ENCODE peak calls at places on chromosomes 16 and 17, in six cellular contexts. W, K, F, E, X and D are unnamed samples.

GRCh38 chr16:57166951-57167350 is 18.9 kb downstream of the PSME3IP1 start:
- DNase-seq in W (no peak), K (peak), F (no peak), E (no peak), X (no peak), D (no peak)

GRCh38 chr16:68445458-68445857 is 2.9 kb downstream of the SMPD3 start:
- DNase-seq in W (peak), K (no peak), F (peak), E (peak), X (peak), D (no peak)

GRCh38 chr17:1055751-1056645 is 59.1 kb downstream of the TIMM22 start:
- DNase-seq in W (no peak), K (peak), F (peak), E (no peak), X (peak), D (no peak)

GRCh38 chr16:84759061-84759460 is 59.3 kb downstream of the USP10 start:
- DNase-seq in W (no peak), K (no peak), F (no peak), E (no peak), X (no peak), D (peak)

GRCh38 chr17:40178021-40178601 is 841 bp downstream of the RAPGEFL1 start:
- DNase-seq in W (no peak), K (no peak), F (no peak), E (no peak), X (no peak), D (no peak)

GRCh38 chr17:40922239-40922638 is 15.2 kb downstream of the KRT23 start:
- DNase-seq in W (no peak), K (peak), F (no peak), E (peak), X (peak), D (no peak)

GRCh38 chr17:8552582-8553320 is 77.8 kb downstream of the MYH10 start:
- DNase-seq in W (no peak), K (peak), F (no peak), E (no peak), X (peak), D (no peak)

GRCh38 chr17:73586921-73587680 is 57.1 kb downstream of the SDK2 start:
- DNase-seq in W (peak), K (no peak), F (no peak), E (peak), X (no peak), D (no peak)

GRCh38 chr16:23215435-23215834 is 32.9 kb downstream of the SCNN1G start:
- DNase-seq in W (no peak), K (no peak), F (no peak), E (no peak), X (no peak), D (no peak)

GRCh38 chr16:12426122-12426521 is 377.6 kb downstream of the CPPED1 start:
- DNase-seq in W (no peak), K (no peak), F (no peak), E (no peak), X (no peak), D (no peak)

GRCh38 chr17:76792348-76792747 is 54.4 kb downstream of the MFSD11 start:
- DNase-seq in W (no peak), K (no peak), F (no peak), E (no peak), X (no peak), D (no peak)

GRCh38 chr16:3598236-3598635 is 13.2 kb downstream of the SLX4 start:
- DNase-seq in W (no peak), K (no peak), F (no peak), E (no peak), X (no peak), D (no peak)

GRCh38 chr17:75263051-75263450 is 1.4 kb downstream of the MRPS7 start:
- DNase-seq in W (no peak), K (no peak), F (no peak), E (no peak), X (no peak), D (no peak)

GRCh38 chr16:69463876-69464275 is 39.5 kb downstream of the CYB5B start:
- DNase-seq in W (no peak), K (no peak), F (no peak), E (no peak), X (peak), D (no peak)

GRCh38 chr17:31248986-31249385 is 48.1 kb downstream of the OMG start:
- DNase-seq in W (no peak), K (peak), F (no peak), E (no peak), X (peak), D (no peak)

GRCh38 chr16:4091638-4092037 is 24.6 kb downstream of the ADCY9 start:
- DNase-seq in W (no peak), K (no peak), F (no peak), E (no peak), X (no peak), D (no peak)

GRCh38 chr17:50708050-50709000 is 611 bp upstream of the ANKRD40 start:
- DNase-seq in W (peak), K (no peak), F (no peak), E (no peak), X (peak), D (no peak)

GRCh38 chr17:34645636-34646035 is 66.3 kb downstream of the TMEM132E start:
- DNase-seq in W (no peak), K (no peak), F (no peak), E (peak), X (no peak), D (no peak)

GRCh38 chr16:627458-628239 is 3.1 kb upstream of the WFIKKN1 start:
- DNase-seq in W (no peak), K (no peak), F (no peak), E (peak), X (no peak), D (no peak)

GRCh38 chr16:74825016-74825415 is 50.4 kb upstream of the FA2H start:
- DNase-seq in W (no peak), K (no peak), F (no peak), E (no peak), X (no peak), D (no peak)

GRCh38 chr17:12627776-12628491 is 37.8 kb upstream of the MYOCD start:
- DNase-seq in W (no peak), K (peak), F (no peak), E (no peak), X (peak), D (no peak)

GRCh38 chr17:81636505-81637288 is at the start of the genes NPLOC4 and TSPAN10:
- DNase-seq in W (peak), K (peak), F (peak), E (peak), X (peak), D (peak)

GRCh38 chr16:53740476-53740875 is 36.5 kb downstream of the FTO start:
- DNase-seq in W (no peak), K (no peak), F (no peak), E (no peak), X (no peak), D (no peak)

GRCh38 chr17:7755095-7755890 is 37.7 kb downstream of the DNAH2 start:
- DNase-seq in W (no peak), K (no peak), F (no peak), E (no peak), X (no peak), D (no peak)

GRCh38 chr16:90054554-90054953 is 22.6 kb downstream of the PRDM7 start:
- DNase-seq in W (no peak), K (no peak), F (no peak), E (no peak), X (no peak), D (no peak)

GRCh38 chr16:85767569-85767968 is 16.7 kb upstream of the C16orf74 start:
- DNase-seq in W (no peak), K (peak), F (no peak), E (no peak), X (peak), D (no peak)

GRCh38 chr17:45246861-45247428 is 14.9 kb downstream of the SPATA32 start:
- DNase-seq in W (no peak), K (no peak), F (no peak), E (no peak), X (no peak), D (no peak)

GRCh38 chr17:30477083-30477757 is at the start of gene GOSR1:
- DNase-seq in W (peak), K (peak), F (peak), E (peak), X (peak), D (peak)

GRCh38 chr16:89537549-89537925 is 22.9 kb upstream of the RPL13 start:
- DNase-seq in W (no peak), K (no peak), F (no peak), E (no peak), X (no peak), D (no peak)

GRCh38 chr16:58574895-58575294 is 54.7 kb downstream of the CNOT1 start:
- DNase-seq in W (no peak), K (no peak), F (no peak), E (no peak), X (no peak), D (no peak)

GRCh38 chr17:50824429-50824828 is 11.0 kb upstream of the WFIKKN2 start:
- DNase-seq in W (no peak), K (no peak), F (no peak), E (no peak), X (no peak), D (no peak)

GRCh38 chr17:60513014-60513413 is 13.0 kb downstream of the APPBP2 start:
- DNase-seq in W (no peak), K (no peak), F (no peak), E (no peak), X (no peak), D (no peak)

GRCh38 chr17:63162406-63163157 is 196.5 kb downstream of the TANC2 start:
- DNase-seq in W (no peak), K (no peak), F (no peak), E (no peak), X (no peak), D (no peak)